ENCODE peak calls at places on chromosomes 11 and 22, in seven cellular contexts. U is astrocyte of the spinal cord, L is PC-9, G is tibial nerve, O is prostate gland, Q is endothelial cell of umbilical vein, E is heart left ventricle. I is an unnamed sample.

GRCh38 chr11:35815556-35816315 is 128.1 kb upstream of the LDLRAD3 start:
- DNase-seq in O (no peak), G (no peak), U (peak), L (no peak), E (no peak), Q (no peak), I (no peak)

GRCh38 chr11:69880041-69880802 is 61.0 kb upstream of the FGF3 start:
- DNase-seq in U (no peak), Q (no peak), L (peak), E (no peak), G (no peak), O (no peak), I (peak)

GRCh38 chr11:15507592-15507991 is 392.9 kb downstream of the INSC start:
- DNase-seq in G (no peak), U (peak), O (peak), L (no peak), E (no peak), Q (no peak), I (peak)

GRCh38 chr11:134660416-134660815 is 248.4 kb upstream of the B3GAT1 start:
- DNase-seq in G (no peak), L (no peak), Q (no peak), E (no peak), U (no peak), O (no peak), I (no peak)

GRCh38 chr11:126391286-126391954 is 35.9 kb downstream of the ST3GAL4 start:
- DNase-seq in O (no peak), L (no peak), E (no peak), U (no peak), G (peak), Q (no peak), I (no peak)

GRCh38 chr22:44211946-44212930 is 31.5 kb downstream of the PARVG start:
- DNase-seq in G (no peak), E (no peak), O (no peak), L (no peak), U (no peak), Q (no peak), I (no peak)

GRCh38 chr11:95592455-95592854 is 197.1 kb downstream of the FAM76B start:
- DNase-seq in L (no peak), E (no peak), G (peak), U (peak), Q (no peak), O (no peak), I (no peak)

GRCh38 chr11:501683-502287 is 5.3 kb downstream of the RNH1 start:
- DNase-seq in O (no peak), U (no peak), L (no peak), Q (no peak), E (no peak), G (no peak), I (no peak)

GRCh38 chr22:37926358-37926757 is 20.3 kb downstream of the MICALL1 start:
- DNase-seq in Q (no peak), E (no peak), G (no peak), U (no peak), O (no peak), L (no peak), I (no peak)

GRCh38 chr22:37924386-37925065 is 18.4 kb downstream of the MICALL1 start:
- DNase-seq in O (no peak), G (no peak), L (no peak), U (no peak), Q (no peak), E (no peak), I (no peak)

GRCh38 chr22:37925767-37926166 is 19.7 kb downstream of the MICALL1 start:
- DNase-seq in E (no peak), O (no peak), Q (no peak), G (no peak), U (no peak), L (no peak), I (no peak)

GRCh38 chr22:37923927-37924326 is 17.8 kb downstream of the MICALL1 start:
- DNase-seq in O (no peak), G (no peak), E (no peak), Q (no peak), U (no peak), L (no peak), I (no peak)

GRCh38 chr22:37925311-37925710 is 19.2 kb downstream of the MICALL1 start:
- DNase-seq in G (no peak), O (no peak), U (no peak), L (no peak), Q (no peak), E (no peak), I (no peak)
- H3K4me3 ChIP-seq in G (no peak), O (no peak), U (no peak), L (no peak), Q (no peak), E (no peak), I (no peak)

DNA sequence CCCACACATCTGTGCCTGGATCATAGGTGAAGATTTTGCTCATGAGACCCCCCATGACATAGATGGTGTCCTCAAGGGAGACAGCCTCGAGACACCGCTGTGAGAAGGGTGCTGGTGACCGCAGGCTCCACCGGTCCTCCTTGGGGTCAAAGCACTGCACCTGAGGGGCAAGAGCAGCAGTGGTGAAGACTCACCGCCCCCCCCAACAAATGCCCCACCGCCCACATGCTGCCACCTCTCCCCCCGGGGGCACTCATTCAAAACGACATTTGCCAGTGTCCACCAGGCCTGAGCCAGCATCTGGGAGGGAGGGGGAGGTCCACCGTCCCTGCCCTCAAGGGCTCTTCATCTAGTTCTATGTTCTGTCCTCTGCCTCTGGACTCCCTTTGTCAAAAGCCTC is 9.3 kb downstream of the KLHL35 start:
- DNase-seq in L (no peak), Q (no peak), U (no peak), G (no peak), E (no peak), O (no peak), I (no peak)
- H3K4me3 ChIP-seq in L (no peak), Q (no peak), U (no peak), G (no peak), E (no peak), O (no peak), I (no peak)

DNA sequence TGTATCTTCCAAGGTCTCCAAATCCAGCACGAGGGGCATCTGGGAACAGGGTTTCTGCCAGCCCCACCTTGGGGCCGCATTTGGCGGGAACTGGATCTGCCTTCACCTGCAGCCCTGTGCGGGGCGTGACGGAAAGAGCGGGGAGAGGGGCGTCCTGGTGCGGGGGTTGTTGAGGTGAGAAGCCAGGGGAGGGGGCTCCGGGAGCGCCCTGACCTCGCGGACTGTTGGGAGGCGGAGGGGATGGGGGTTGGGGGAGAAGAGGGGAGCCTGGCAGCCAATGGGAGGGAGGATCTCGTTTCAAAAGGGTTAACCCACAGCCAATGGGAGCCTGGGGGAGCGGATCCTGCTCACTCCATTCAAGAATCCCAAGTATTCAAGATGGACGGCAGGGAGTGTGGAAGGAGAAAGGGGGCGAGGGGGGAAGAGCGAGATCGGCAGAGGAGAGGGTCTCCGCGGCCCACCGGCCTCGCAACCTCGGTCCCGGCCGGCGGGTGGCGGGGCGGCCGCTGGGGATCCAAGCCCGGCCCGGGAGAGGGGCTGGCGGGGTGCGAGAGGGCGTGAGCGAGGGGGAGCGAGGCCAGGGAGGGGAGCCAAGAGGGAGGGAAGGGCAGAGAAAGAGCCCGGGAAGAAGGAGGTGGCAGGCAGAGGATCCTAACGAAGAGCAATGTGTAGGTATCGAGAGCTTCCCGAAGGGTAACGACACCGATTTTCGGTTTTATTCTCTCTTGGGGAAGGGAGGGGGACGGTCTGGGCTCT is 11.5 kb downstream of the YPEL4 start:
- DNase-seq in G (no peak), U (peak), O (peak), L (no peak), Q (peak), E (peak), I (no peak)
- H3K4me3 ChIP-seq in G (peak), U (peak), O (peak), L (no peak), Q (peak), E (peak), I (no peak)

GRCh38 chr22:48513446-48513845 is 1314.2 kb downstream of the BRD1 start:
- DNase-seq in L (no peak), E (no peak), O (no peak), U (no peak), Q (no peak), G (no peak), I (no peak)
- H3K4me3 ChIP-seq in L (no peak), E (no peak), O (no peak), U (no peak), Q (no peak), G (no peak), I (no peak)